ENCODE peak calls at places on chromosomes 6 and 20, in six cellular contexts. One of them, this sample, is unnamed.

GRCh38 chr6:52328721-52329120 is 33.2 kb upstream of the PAQR8 start:
- DNase-seq in stimulated activated CD8-positive, alpha-beta memory T cell treated with anti-CD3 and anti-CD28 coated beads, Interleukin-12 subunit alpha, Interleukin-12 subunit beta, amount 100 ng/mL, for 1 hour: no peak
- DNase-seq in H1: no peak
- DNase-seq in NCI-H2081: peak
- DNase-seq in activated T-cell treated with anti-CD3 and anti-CD28 coated beads, Interleukin-2, amount 50 U/mL, for 1 hour: no peak
- DNase-seq in cardiac fibroblast: no peak
- DNase-seq in this sample: no peak

GRCh38 chr6:53062369-53062639 is 2.9 kb upstream of the FBXO9 start:
- DNase-seq in stimulated activated CD8-positive, alpha-beta memory T cell treated with anti-CD3 and anti-CD28 coated beads, Interleukin-12 subunit alpha, Interleukin-12 subunit beta, amount 100 ng/mL, for 1 hour: no peak
- DNase-seq in H1: no peak
- DNase-seq in NCI-H2081: no peak
- DNase-seq in activated T-cell treated with anti-CD3 and anti-CD28 coated beads, Interleukin-2, amount 50 U/mL, for 1 hour: no peak
- DNase-seq in cardiac fibroblast: no peak
- DNase-seq in this sample: no peak

GRCh38 chr6:157648561-157648960 is 174.5 kb upstream of the SNX9 start:
- DNase-seq in stimulated activated CD8-positive, alpha-beta memory T cell treated with anti-CD3 and anti-CD28 coated beads, Interleukin-12 subunit alpha, Interleukin-12 subunit beta, amount 100 ng/mL, for 1 hour: no peak
- DNase-seq in H1: no peak
- DNase-seq in NCI-H2081: no peak
- DNase-seq in activated T-cell treated with anti-CD3 and anti-CD28 coated beads, Interleukin-2, amount 50 U/mL, for 1 hour: no peak
- DNase-seq in cardiac fibroblast: no peak
- DNase-seq in this sample: no peak

GRCh38 chr20:36848078-36848660 is 27.8 kb upstream of the TLDC2 start:
- DNase-seq in stimulated activated CD8-positive, alpha-beta memory T cell treated with anti-CD3 and anti-CD28 coated beads, Interleukin-12 subunit alpha, Interleukin-12 subunit beta, amount 100 ng/mL, for 1 hour: no peak
- DNase-seq in H1: no peak
- DNase-seq in NCI-H2081: no peak
- DNase-seq in activated T-cell treated with anti-CD3 and anti-CD28 coated beads, Interleukin-2, amount 50 U/mL, for 1 hour: no peak
- DNase-seq in cardiac fibroblast: peak
- DNase-seq in this sample: peak

GRCh38 chr6:38172739-38173415 is 353.4 kb downstream of the ZFAND3 start:
- DNase-seq in stimulated activated CD8-positive, alpha-beta memory T cell treated with anti-CD3 and anti-CD28 coated beads, Interleukin-12 subunit alpha, Interleukin-12 subunit beta, amount 100 ng/mL, for 1 hour: no peak
- DNase-seq in H1: no peak
- DNase-seq in NCI-H2081: no peak
- DNase-seq in activated T-cell treated with anti-CD3 and anti-CD28 coated beads, Interleukin-2, amount 50 U/mL, for 1 hour: no peak
- DNase-seq in cardiac fibroblast: no peak
- DNase-seq in this sample: no peak

GRCh38 chr6:34852406-34853085 is 35.3 kb downstream of the TAF11 start:
- DNase-seq in stimulated activated CD8-positive, alpha-beta memory T cell treated with anti-CD3 and anti-CD28 coated beads, Interleukin-12 subunit alpha, Interleukin-12 subunit beta, amount 100 ng/mL, for 1 hour: no peak
- DNase-seq in H1: no peak
- DNase-seq in NCI-H2081: no peak
- DNase-seq in activated T-cell treated with anti-CD3 and anti-CD28 coated beads, Interleukin-2, amount 50 U/mL, for 1 hour: no peak
- DNase-seq in cardiac fibroblast: no peak
- DNase-seq in this sample: no peak

GRCh38 chr6:135304883-135305282 is 123.8 kb downstream of the MYB start:
- DNase-seq in stimulated activated CD8-positive, alpha-beta memory T cell treated with anti-CD3 and anti-CD28 coated beads, Interleukin-12 subunit alpha, Interleukin-12 subunit beta, amount 100 ng/mL, for 1 hour: no peak
- DNase-seq in H1: no peak
- DNase-seq in NCI-H2081: no peak
- DNase-seq in activated T-cell treated with anti-CD3 and anti-CD28 coated beads, Interleukin-2, amount 50 U/mL, for 1 hour: no peak
- DNase-seq in cardiac fibroblast: no peak
- DNase-seq in this sample: no peak

GRCh38 chr6:56906752-56907151 is 48.2 kb upstream of the BEND6 start:
- DNase-seq in stimulated activated CD8-positive, alpha-beta memory T cell treated with anti-CD3 and anti-CD28 coated beads, Interleukin-12 subunit alpha, Interleukin-12 subunit beta, amount 100 ng/mL, for 1 hour: no peak
- DNase-seq in H1: no peak
- DNase-seq in NCI-H2081: no peak
- DNase-seq in activated T-cell treated with anti-CD3 and anti-CD28 coated beads, Interleukin-2, amount 50 U/mL, for 1 hour: no peak
- DNase-seq in cardiac fibroblast: no peak
- DNase-seq in this sample: no peak

GRCh38 chr6:36094238-36094637 is 36.1 kb upstream of the MAPK13 start:
- DNase-seq in stimulated activated CD8-positive, alpha-beta memory T cell treated with anti-CD3 and anti-CD28 coated beads, Interleukin-12 subunit alpha, Interleukin-12 subunit beta, amount 100 ng/mL, for 1 hour: no peak
- DNase-seq in H1: no peak
- DNase-seq in NCI-H2081: no peak
- DNase-seq in activated T-cell treated with anti-CD3 and anti-CD28 coated beads, Interleukin-2, amount 50 U/mL, for 1 hour: no peak
- DNase-seq in cardiac fibroblast: no peak
- DNase-seq in this sample: no peak

GRCh38 chr6:484086-484728 is 92.7 kb downstream of the IRF4 start:
- DNase-seq in stimulated activated CD8-positive, alpha-beta memory T cell treated with anti-CD3 and anti-CD28 coated beads, Interleukin-12 subunit alpha, Interleukin-12 subunit beta, amount 100 ng/mL, for 1 hour: no peak
- DNase-seq in H1: no peak
- DNase-seq in NCI-H2081: no peak
- DNase-seq in activated T-cell treated with anti-CD3 and anti-CD28 coated beads, Interleukin-2, amount 50 U/mL, for 1 hour: no peak
- DNase-seq in cardiac fibroblast: no peak
- DNase-seq in this sample: no peak

GRCh38 chr6:19325335-19325789 is 511.8 kb upstream of the ID4 start:
- DNase-seq in stimulated activated CD8-positive, alpha-beta memory T cell treated with anti-CD3 and anti-CD28 coated beads, Interleukin-12 subunit alpha, Interleukin-12 subunit beta, amount 100 ng/mL, for 1 hour: no peak
- DNase-seq in H1: no peak
- DNase-seq in NCI-H2081: no peak
- DNase-seq in activated T-cell treated with anti-CD3 and anti-CD28 coated beads, Interleukin-2, amount 50 U/mL, for 1 hour: no peak
- DNase-seq in cardiac fibroblast: no peak
- DNase-seq in this sample: no peak

GRCh38 chr20:35742741-35743523 is 872 bp upstream of the RBM39 start:
- DNase-seq in stimulated activated CD8-positive, alpha-beta memory T cell treated with anti-CD3 and anti-CD28 coated beads, Interleukin-12 subunit alpha, Interleukin-12 subunit beta, amount 100 ng/mL, for 1 hour: no peak
- DNase-seq in H1: no peak
- DNase-seq in NCI-H2081: peak
- DNase-seq in activated T-cell treated with anti-CD3 and anti-CD28 coated beads, Interleukin-2, amount 50 U/mL, for 1 hour: no peak
- DNase-seq in cardiac fibroblast: peak
- DNase-seq in this sample: no peak

GRCh38 chr6:166523782-166524569 is 62.5 kb downstream of the RAMACL start:
- DNase-seq in stimulated activated CD8-positive, alpha-beta memory T cell treated with anti-CD3 and anti-CD28 coated beads, Interleukin-12 subunit alpha, Interleukin-12 subunit beta, amount 100 ng/mL, for 1 hour: no peak
- DNase-seq in H1: no peak
- DNase-seq in NCI-H2081: no peak
- DNase-seq in activated T-cell treated with anti-CD3 and anti-CD28 coated beads, Interleukin-2, amount 50 U/mL, for 1 hour: no peak
- DNase-seq in cardiac fibroblast: no peak
- DNase-seq in this sample: no peak

GRCh38 chr6:160170018-160170680 is 48.5 kb downstream of the SLC22A1 start:
- DNase-seq in stimulated activated CD8-positive, alpha-beta memory T cell treated with anti-CD3 and anti-CD28 coated beads, Interleukin-12 subunit alpha, Interleukin-12 subunit beta, amount 100 ng/mL, for 1 hour: no peak
- DNase-seq in H1: no peak
- DNase-seq in NCI-H2081: no peak
- DNase-seq in activated T-cell treated with anti-CD3 and anti-CD28 coated beads, Interleukin-2, amount 50 U/mL, for 1 hour: no peak
- DNase-seq in cardiac fibroblast: no peak
- DNase-seq in this sample: no peak

GRCh38 chr6:167709196-167709595 is 117.5 kb upstream of the AFDN start:
- DNase-seq in stimulated activated CD8-positive, alpha-beta memory T cell treated with anti-CD3 and anti-CD28 coated beads, Interleukin-12 subunit alpha, Interleukin-12 subunit beta, amount 100 ng/mL, for 1 hour: no peak
- DNase-seq in H1: no peak
- DNase-seq in NCI-H2081: no peak
- DNase-seq in activated T-cell treated with anti-CD3 and anti-CD28 coated beads, Interleukin-2, amount 50 U/mL, for 1 hour: no peak
- DNase-seq in cardiac fibroblast: no peak
- DNase-seq in this sample: no peak

GRCh38 chr6:142551145-142551811 is 249.5 kb downstream of the ADGRG6 start:
- DNase-seq in stimulated activated CD8-positive, alpha-beta memory T cell treated with anti-CD3 and anti-CD28 coated beads, Interleukin-12 subunit alpha, Interleukin-12 subunit beta, amount 100 ng/mL, for 1 hour: peak
- DNase-seq in H1: no peak
- DNase-seq in NCI-H2081: no peak
- DNase-seq in activated T-cell treated with anti-CD3 and anti-CD28 coated beads, Interleukin-2, amount 50 U/mL, for 1 hour: peak
- DNase-seq in cardiac fibroblast: no peak
- DNase-seq in this sample: no peak

GRCh38 chr20:32482251-32483220 is 102.6 kb downstream of the NOL4L start:
- DNase-seq in stimulated activated CD8-positive, alpha-beta memory T cell treated with anti-CD3 and anti-CD28 coated beads, Interleukin-12 subunit alpha, Interleukin-12 subunit beta, amount 100 ng/mL, for 1 hour: no peak
- DNase-seq in H1: peak
- DNase-seq in NCI-H2081: no peak
- DNase-seq in activated T-cell treated with anti-CD3 and anti-CD28 coated beads, Interleukin-2, amount 50 U/mL, for 1 hour: peak
- DNase-seq in cardiac fibroblast: peak
- DNase-seq in this sample: no peak

GRCh38 chr6:37323568-37323967 is 30.2 kb upstream of the RNF8 start:
- DNase-seq in stimulated activated CD8-positive, alpha-beta memory T cell treated with anti-CD3 and anti-CD28 coated beads, Interleukin-12 subunit alpha, Interleukin-12 subunit beta, amount 100 ng/mL, for 1 hour: no peak
- DNase-seq in H1: no peak
- DNase-seq in NCI-H2081: no peak
- DNase-seq in activated T-cell treated with anti-CD3 and anti-CD28 coated beads, Interleukin-2, amount 50 U/mL, for 1 hour: no peak
- DNase-seq in cardiac fibroblast: peak
- DNase-seq in this sample: no peak